ENCODE peak calls at places on chromosomes 13 and 19, in four cellular contexts. N is HepG2, T is GM12878, Z is HCT116. M is an unnamed sample.

GRCh38 chr13:71577127-71577526 is 289.9 kb downstream of the DACH1 start:
- DNase-seq in N (no peak), T (no peak), Z (no peak), M (no peak)

GRCh38 chr13:98972059-98972458 is 5.8 kb downstream of the DOCK9 start:
- DNase-seq in N (no peak), T (no peak), Z (no peak), M (no peak)

GRCh38 chr19:10603873-10604459 is 16.9 kb upstream of the AP1M2 start:
- DNase-seq in N (no peak), T (peak; percentile 70), Z (no peak), M (no peak)

GRCh38 chr13:22703601-22704209 is 477.1 kb upstream of the SGCG start:
- DNase-seq in N (no peak), T (no peak), Z (peak; percentile 40), M (no peak)

GRCh38 chr13:30985637-30986205 is 53.3 kb downstream of the TEX26 start:
- DNase-seq in N (no peak), T (no peak), Z (no peak), M (no peak)

GRCh38 chr13:57946361-57946760 is 314.8 kb downstream of the PCDH17 start:
- DNase-seq in N (no peak), T (no peak), Z (no peak), M (no peak)

GRCh38 chr13:27302643-27303262 is 32.1 kb downstream of the RASL11A start:
- DNase-seq in N (no peak), T (no peak), Z (no peak), M (no peak)

GRCh38 chr19:55494172-55494761 is 6.0 kb downstream of the SSC5D start:
- DNase-seq in N (no peak), T (no peak), Z (no peak), M (no peak)

GRCh38 chr13:68176486-68176885 is 946.4 kb upstream of the PCDH9 start:
- DNase-seq in N (no peak), T (no peak), Z (peak; percentile 4), M (no peak)

GRCh38 chr13:51607165-51607564 is 22.9 kb downstream of the WDFY2 start:
- DNase-seq in N (no peak), T (no peak), Z (no peak), M (no peak)

GRCh38 chr13:98315466-98315865 is 138.4 kb upstream of the RNF113B start:
- DNase-seq in N (no peak), T (no peak), Z (no peak), M (no peak)

GRCh38 chr19:33677745-33678426 is 56.1 kb downstream of the CHST8 start:
- DNase-seq in N (no peak), T (no peak), Z (no peak), M (no peak)

GRCh38 chr13:51942189-51942588 is 69.1 kb downstream of the ATP7B start:
- DNase-seq in N (no peak), T (no peak), Z (peak; percentile 19), M (no peak)

GRCh38 chr13:64819081-64819480 is 2411.1 kb downstream of the PCDH9 start:
- DNase-seq in N (no peak), T (no peak), Z (no peak), M (no peak)

GRCh38 chr13:109629737-109630136 is 156.6 kb downstream of the IRS2 start:
- DNase-seq in N (no peak), T (no peak), Z (no peak), M (no peak)
- TF ChIP-seq JUND in N (no peak), T (no peak), Z (no peak), M (no peak)

GRCh38 chr13:73421310-73421912 is 362.6 kb downstream of the KLF5 start:
- DNase-seq in N (no peak), T (no peak), Z (peak; percentile 92), M (no peak)

GRCh38 chr13:73416093-73416492 is 357.3 kb downstream of the KLF5 start:
- DNase-seq in N (no peak), T (no peak), Z (no peak), M (no peak)

GRCh38 chr13:73422973-73423372 is 364.2 kb downstream of the KLF5 start:
- DNase-seq in N (no peak), T (no peak), Z (no peak), M (no peak)

GRCh38 chr13:73412933-73413332 is 354.1 kb downstream of the KLF5 start:
- DNase-seq in N (no peak), T (no peak), Z (peak; percentile 60), M (no peak)

GRCh38 chr13:73417012-73417615 is 358.3 kb downstream of the KLF5 start:
- DNase-seq in N (peak; percentile 27), T (no peak), Z (peak; percentile 46), M (no peak)
- TF ChIP-seq SP1 in N (no peak), T (no peak), Z (no peak), M (no peak)

DNA sequence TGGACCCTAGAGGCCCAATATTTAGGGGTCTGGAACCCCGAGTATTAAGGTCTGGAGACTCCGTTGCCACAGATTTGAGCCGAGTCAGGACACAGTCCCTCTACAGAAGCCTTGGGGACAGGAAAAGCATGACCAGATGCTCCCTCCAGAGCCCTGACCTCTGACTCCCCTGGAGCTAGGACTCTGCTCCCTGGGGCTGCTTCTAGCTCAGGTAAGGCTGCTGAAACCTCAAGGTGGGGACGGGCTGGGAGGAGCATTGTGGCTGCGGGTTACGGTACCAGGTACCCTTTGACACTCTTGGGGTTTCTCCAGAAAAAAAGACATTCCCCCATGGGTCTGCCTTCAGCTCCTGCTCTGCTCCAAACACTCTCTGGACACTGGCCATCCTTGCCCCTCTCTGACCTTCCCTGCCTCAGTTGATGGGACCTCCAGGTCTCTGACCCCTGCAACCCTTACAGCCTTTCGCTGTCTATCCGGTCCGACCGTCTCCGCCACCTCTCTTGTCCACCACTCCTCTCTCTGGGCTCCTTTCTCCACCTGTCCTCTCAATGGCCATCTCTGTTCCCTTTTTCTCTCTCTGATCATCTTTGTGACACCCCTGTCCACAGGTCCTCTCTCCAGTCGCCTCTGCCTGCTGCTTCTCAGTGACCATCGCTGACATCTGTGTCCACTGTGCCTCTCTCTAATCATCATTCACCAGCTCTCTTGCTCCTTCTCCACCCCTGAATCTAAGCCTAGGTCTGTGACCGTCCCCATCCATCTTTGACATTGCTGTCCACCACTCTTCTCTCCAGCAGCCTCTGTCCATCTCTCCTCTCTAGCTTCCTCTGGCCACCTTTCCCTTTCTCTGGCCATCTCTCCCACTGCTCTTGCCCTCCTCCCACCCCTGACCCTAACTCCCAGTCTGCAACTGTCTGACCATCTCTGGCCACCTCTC is 1.4 kb downstream of the LRFN3 start:
- DNase-seq in N (no peak), T (no peak), Z (no peak), M (no peak)
- TF ChIP-seq JUND in N (no peak), T (no peak), Z (no peak), M (no peak)

GRCh38 chr19:3694361-3695123 is 5.7 kb downstream of the PIP5K1C start:
- DNase-seq in N (no peak), T (no peak), Z (no peak), M (no peak)
- TF ChIP-seq SP1 in N (no peak), T (no peak), Z (no peak), M (no peak)

GRCh38 chr19:49110567-49110966 is 3.6 kb upstream of the LIN7B start:
- DNase-seq in N (no peak), T (no peak), Z (no peak), M (no peak)
- TF ChIP-seq JUND in N (no peak), T (no peak), Z (no peak), M (no peak)

GRCh38 chr13:41502676-41503075 is 45.3 kb downstream of the RGCC start:
- DNase-seq in N (no peak), T (peak; percentile 59), Z (no peak), M (no peak)
- TF ChIP-seq SP1 in N (no peak), T (no peak), Z (no peak), M (no peak)

GRCh38 chr19:2083174-2083854 is 12.8 kb downstream of the MOB3A start:
- DNase-seq in N (no peak), T (no peak), Z (no peak), M (no peak)

GRCh38 chr19:2084993-2085720 is 11.0 kb downstream of the MOB3A start:
- DNase-seq in N (no peak), T (peak; percentile 96), Z (no peak), M (no peak)

GRCh38 chr19:2089727-2090053 is 6.4 kb downstream of the MOB3A start:
- DNase-seq in N (no peak), T (no peak), Z (no peak), M (no peak)

GRCh38 chr19:2087621-2088100 is 8.5 kb downstream of the MOB3A start:
- DNase-seq in N (no peak), T (peak; percentile 83), Z (no peak), M (no peak)

DNA sequence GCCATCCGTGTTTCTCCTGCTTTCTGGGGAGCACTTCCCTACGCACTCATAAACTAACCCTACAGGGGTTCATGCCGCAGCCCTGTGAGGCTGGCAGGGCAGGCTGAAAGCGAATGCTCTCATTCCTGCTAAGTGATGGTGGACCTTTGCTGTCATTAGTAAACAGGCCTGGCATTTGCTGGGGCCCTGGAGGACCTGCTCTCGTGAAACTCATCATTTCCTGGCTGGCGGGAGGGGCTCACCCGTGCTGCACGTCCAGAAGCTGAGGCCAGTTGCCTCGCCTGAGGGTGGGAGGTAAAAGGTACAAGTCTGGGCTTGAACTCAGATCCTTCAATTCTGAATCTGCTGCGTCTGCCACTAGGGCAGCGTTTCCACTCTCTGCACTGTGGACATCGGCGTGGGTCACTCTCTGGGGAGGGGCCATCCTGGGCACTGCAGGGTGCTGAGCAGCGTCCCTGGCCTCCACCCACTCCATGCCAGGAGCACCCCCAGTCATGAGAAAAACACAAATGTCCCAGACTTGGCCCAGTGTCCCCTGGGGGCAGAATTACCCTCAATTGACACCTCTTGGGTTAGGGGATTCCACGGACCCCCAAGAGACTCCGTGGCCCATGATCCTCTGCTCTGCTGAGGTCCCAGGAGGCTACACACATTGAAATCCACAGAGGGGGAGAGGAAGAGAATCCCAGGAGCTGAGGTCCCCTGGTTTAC is 7.0 kb downstream of the MOB3A start:
- DNase-seq in N (no peak), T (peak; percentile 78), Z (no peak), M (no peak)
- TF ChIP-seq JUND in N (no peak), T (no peak), Z (no peak), M (no peak)

DNA sequence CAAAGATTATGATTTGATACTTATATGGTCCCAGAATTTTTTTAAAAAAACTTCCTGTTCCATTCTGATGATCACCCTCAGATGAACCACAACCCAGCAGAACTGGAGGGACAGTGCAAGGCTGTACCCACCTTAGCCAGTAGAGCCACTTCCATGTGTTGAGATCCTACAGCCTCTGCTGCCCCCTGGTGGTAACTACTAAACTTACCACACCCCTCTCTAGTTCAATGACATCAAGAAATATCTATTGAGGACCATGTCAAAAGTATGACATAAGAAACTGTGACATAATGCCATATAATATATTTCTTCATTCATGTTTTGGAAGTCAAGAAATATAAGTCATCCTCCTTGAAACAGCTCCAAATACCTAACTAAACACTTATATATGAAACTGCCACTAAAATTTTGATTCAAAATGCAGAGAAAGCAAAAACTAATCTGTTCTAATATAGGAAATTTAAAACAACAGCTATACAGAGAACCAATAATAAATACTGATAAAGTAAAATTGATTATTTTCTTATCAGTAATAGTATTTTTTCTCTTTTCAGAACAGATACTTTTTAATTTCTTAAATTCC is 412.6 kb downstream of the KCTD12 start:
- DNase-seq in N (peak; percentile 76), T (peak; percentile 25), Z (peak; percentile 75), M (peak; percentile 81)
- TF ChIP-seq SP1 in N (no peak), T (no peak), Z (no peak), M (no peak)